ENCODE peak calls at places on chromosomes 4 and X, in five cellular contexts. One of them, this sample, is unnamed.

GRCh38 chr4:121822796-121823504 is 733 bp downstream of the CCNA2 start:
- DNase-seq in left ventricle myocardium superior: no peak
- DNase-seq in H4: peak
- DNase-seq in EL: peak
- DNase-seq in effector memory CD8-positive, alpha-beta T cell: peak
- DNase-seq in this sample: peak

GRCh38 chrX:10190367-10190766 is 33.6 kb downstream of the CLCN4 start:
- DNase-seq in H4: peak
- DNase-seq in left ventricle myocardium superior: no peak
- DNase-seq in EL: peak
- DNase-seq in effector memory CD8-positive, alpha-beta T cell: no peak
- DNase-seq in this sample: peak

GRCh38 chr4:13953083-13953482 is 325.6 kb upstream of the BOD1L1 start:
- DNase-seq in left ventricle myocardium superior: no peak
- DNase-seq in EL: no peak
- DNase-seq in H4: no peak
- DNase-seq in effector memory CD8-positive, alpha-beta T cell: no peak
- DNase-seq in this sample: no peak

GRCh38 chrX:30665471-30665870 is 12.2 kb downstream of the GK start:
- DNase-seq in effector memory CD8-positive, alpha-beta T cell: no peak
- DNase-seq in left ventricle myocardium superior: no peak
- DNase-seq in H4: no peak
- DNase-seq in EL: no peak
- DNase-seq in this sample: no peak

GRCh38 chr4:11768251-11768972 is 339.7 kb upstream of the HS3ST1 start:
- DNase-seq in left ventricle myocardium superior: no peak
- DNase-seq in effector memory CD8-positive, alpha-beta T cell: no peak
- DNase-seq in H4: no peak
- DNase-seq in EL: no peak
- DNase-seq in this sample: no peak

GRCh38 chr4:112181358-112182000 is 36.2 kb downstream of the FAM241A start:
- DNase-seq in effector memory CD8-positive, alpha-beta T cell: no peak
- DNase-seq in EL: no peak
- DNase-seq in H4: no peak
- DNase-seq in left ventricle myocardium superior: no peak
- DNase-seq in this sample: no peak

GRCh38 chrX:154403192-154403591 is 5.0 kb downstream of the RPL10 start:
- DNase-seq in H4: no peak
- DNase-seq in EL: no peak
- DNase-seq in effector memory CD8-positive, alpha-beta T cell: no peak
- DNase-seq in left ventricle myocardium superior: no peak
- DNase-seq in this sample: no peak

GRCh38 chr4:11632488-11632887 is 203.8 kb upstream of the HS3ST1 start:
- DNase-seq in H4: no peak
- DNase-seq in left ventricle myocardium superior: no peak
- DNase-seq in EL: no peak
- DNase-seq in effector memory CD8-positive, alpha-beta T cell: no peak
- DNase-seq in this sample: no peak

GRCh38 chr4:106775636-106776035 is 260.5 kb downstream of the DKK2 start:
- DNase-seq in left ventricle myocardium superior: no peak
- DNase-seq in H4: no peak
- DNase-seq in effector memory CD8-positive, alpha-beta T cell: no peak
- DNase-seq in EL: no peak
- DNase-seq in this sample: no peak

GRCh38 chr4:88027611-88028608 is 20.5 kb downstream of the PKD2 start:
- DNase-seq in left ventricle myocardium superior: no peak
- DNase-seq in H4: peak
- DNase-seq in EL: peak
- DNase-seq in effector memory CD8-positive, alpha-beta T cell: no peak
- DNase-seq in this sample: no peak

GRCh38 chr4:111546881-111547280 is 598.4 kb upstream of the FAM241A start:
- DNase-seq in effector memory CD8-positive, alpha-beta T cell: no peak
- DNase-seq in left ventricle myocardium superior: no peak
- DNase-seq in EL: no peak
- DNase-seq in H4: peak
- DNase-seq in this sample: peak

GRCh38 chrX:47568656-47569295 is 7.8 kb downstream of the ARAF start:
- DNase-seq in H4: no peak
- DNase-seq in EL: peak
- DNase-seq in left ventricle myocardium superior: no peak
- DNase-seq in effector memory CD8-positive, alpha-beta T cell: peak
- DNase-seq in this sample: peak

GRCh38 chrX:68686684-68687045 is 39.2 kb downstream of the STARD8 start:
- DNase-seq in effector memory CD8-positive, alpha-beta T cell: no peak
- DNase-seq in left ventricle myocardium superior: peak
- DNase-seq in H4: no peak
- DNase-seq in EL: peak
- DNase-seq in this sample: no peak

GRCh38 chrX:148363836-148364235 is 136.6 kb upstream of the AFF2 start:
- DNase-seq in EL: no peak
- DNase-seq in effector memory CD8-positive, alpha-beta T cell: no peak
- DNase-seq in left ventricle myocardium superior: no peak
- DNase-seq in H4: no peak
- DNase-seq in this sample: no peak

GRCh38 chrX:18620349-18620748 is 51.6 kb downstream of the RS1 start:
- DNase-seq in H4: no peak
- DNase-seq in left ventricle myocardium superior: no peak
- DNase-seq in effector memory CD8-positive, alpha-beta T cell: no peak
- DNase-seq in EL: no peak
- DNase-seq in this sample: no peak

GRCh38 chr4:26859762-26860156 is 882 bp upstream of the STIM2 start:
- DNase-seq in left ventricle myocardium superior: no peak
- DNase-seq in effector memory CD8-positive, alpha-beta T cell: no peak
- DNase-seq in H4: no peak
- DNase-seq in EL: no peak
- DNase-seq in this sample: peak

GRCh38 chr4:7291372-7292135 is 99.2 kb downstream of the SORCS2 start:
- DNase-seq in effector memory CD8-positive, alpha-beta T cell: no peak
- DNase-seq in EL: peak
- DNase-seq in H4: no peak
- DNase-seq in left ventricle myocardium superior: peak
- DNase-seq in this sample: no peak

GRCh38 chr4:55077577-55077976 is 47.8 kb downstream of the KDR start:
- DNase-seq in EL: no peak
- DNase-seq in H4: no peak
- DNase-seq in left ventricle myocardium superior: no peak
- DNase-seq in effector memory CD8-positive, alpha-beta T cell: no peak
- DNase-seq in this sample: no peak

GRCh38 chrX:10615931-10616780 is 4.2 kb downstream of the MID1 start:
- DNase-seq in effector memory CD8-positive, alpha-beta T cell: no peak
- DNase-seq in left ventricle myocardium superior: peak
- DNase-seq in EL: peak
- DNase-seq in H4: peak
- DNase-seq in this sample: peak

GRCh38 chr4:106796866-106797265 is 239.2 kb downstream of the DKK2 start:
- DNase-seq in left ventricle myocardium superior: no peak
- DNase-seq in effector memory CD8-positive, alpha-beta T cell: no peak
- DNase-seq in EL: no peak
- DNase-seq in H4: no peak
- DNase-seq in this sample: no peak

GRCh38 chr4:139210486-139210885 is 33.5 kb upstream of the ELF2 start:
- DNase-seq in H4: no peak
- DNase-seq in left ventricle myocardium superior: peak
- DNase-seq in effector memory CD8-positive, alpha-beta T cell: no peak
- DNase-seq in EL: no peak
- DNase-seq in this sample: no peak

GRCh38 chrX:140343226-140343873 is 161.5 kb downstream of the SOX3 start:
- DNase-seq in EL: peak
- DNase-seq in left ventricle myocardium superior: no peak
- DNase-seq in H4: no peak
- DNase-seq in effector memory CD8-positive, alpha-beta T cell: no peak
- DNase-seq in this sample: no peak

GRCh38 chrX:95675794-95676193 is 1008.8 kb upstream of the DIAPH2 start:
- DNase-seq in EL: no peak
- DNase-seq in effector memory CD8-positive, alpha-beta T cell: no peak
- DNase-seq in left ventricle myocardium superior: no peak
- DNase-seq in H4: no peak
- DNase-seq in this sample: no peak

GRCh38 chr4:57037982-57038604 is 59.4 kb downstream of the POLR2B start:
- DNase-seq in left ventricle myocardium superior: peak
- DNase-seq in effector memory CD8-positive, alpha-beta T cell: no peak
- DNase-seq in H4: peak
- DNase-seq in EL: peak
- DNase-seq in this sample: peak

GRCh38 chr4:149521611-149522010 is 294.0 kb downstream of the IQCM start:
- DNase-seq in EL: peak
- DNase-seq in effector memory CD8-positive, alpha-beta T cell: no peak
- DNase-seq in left ventricle myocardium superior: no peak
- DNase-seq in H4: no peak
- DNase-seq in this sample: peak

GRCh38 chr4:139331185-139331584 is 28.9 kb upstream of the NDUFC1 start:
- DNase-seq in effector memory CD8-positive, alpha-beta T cell: no peak
- DNase-seq in H4: no peak
- DNase-seq in EL: peak
- DNase-seq in left ventricle myocardium superior: no peak
- DNase-seq in this sample: no peak

GRCh38 chr4:17934286-17934685 is 87.3 kb downstream of the LCORL start:
- DNase-seq in EL: no peak
- DNase-seq in left ventricle myocardium superior: no peak
- DNase-seq in effector memory CD8-positive, alpha-beta T cell: no peak
- DNase-seq in H4: no peak
- DNase-seq in this sample: no peak

GRCh38 chr4:7043521-7044414 is 596 bp downstream of the TADA2B start:
- DNase-seq in EL: peak
- DNase-seq in effector memory CD8-positive, alpha-beta T cell: peak
- DNase-seq in left ventricle myocardium superior: peak
- DNase-seq in H4: no peak
- DNase-seq in this sample: peak

GRCh38 chr4:53026233-53026632 is 164.1 kb downstream of the RASL11B start:
- DNase-seq in H4: no peak
- DNase-seq in effector memory CD8-positive, alpha-beta T cell: no peak
- DNase-seq in left ventricle myocardium superior: no peak
- DNase-seq in EL: no peak
- DNase-seq in this sample: no peak

GRCh38 chrX:72123471-72124185 is 8.1 kb downstream of the RTL5 start:
- DNase-seq in effector memory CD8-positive, alpha-beta T cell: no peak
- DNase-seq in EL: no peak
- DNase-seq in H4: peak
- DNase-seq in left ventricle myocardium superior: peak
- DNase-seq in this sample: peak

GRCh38 chr4:186829740-186830449 is 106.2 kb upstream of the FAT1 start:
- DNase-seq in EL: peak
- DNase-seq in H4: peak
- DNase-seq in left ventricle myocardium superior: no peak
- DNase-seq in effector memory CD8-positive, alpha-beta T cell: no peak
- DNase-seq in this sample: peak

GRCh38 chr4:68748181-68748981 is 67.4 kb upstream of the UGT2B10 start:
- DNase-seq in H4: no peak
- DNase-seq in EL: no peak
- DNase-seq in effector memory CD8-positive, alpha-beta T cell: no peak
- DNase-seq in left ventricle myocardium superior: no peak
- DNase-seq in this sample: no peak

GRCh38 chr4:128394778-128395177 is 107.2 kb upstream of the PGRMC2 start:
- DNase-seq in EL: no peak
- DNase-seq in H4: peak
- DNase-seq in effector memory CD8-positive, alpha-beta T cell: no peak
- DNase-seq in left ventricle myocardium superior: no peak
- DNase-seq in this sample: no peak

GRCh38 chr4:122873146-122873545 is 46.5 kb downstream of the FGF2 start:
- DNase-seq in EL: peak
- DNase-seq in left ventricle myocardium superior: no peak
- DNase-seq in H4: no peak
- DNase-seq in effector memory CD8-positive, alpha-beta T cell: no peak
- DNase-seq in this sample: no peak

GRCh38 chr4:109708435-109708834 is 5.2 kb upstream of the CASP6 start:
- DNase-seq in left ventricle myocardium superior: no peak
- DNase-seq in H4: no peak
- DNase-seq in effector memory CD8-positive, alpha-beta T cell: no peak
- DNase-seq in EL: no peak
- DNase-seq in this sample: no peak

GRCh38 chrX:51461053-51462050 is 35.0 kb downstream of the NUDT11 start:
- DNase-seq in effector memory CD8-positive, alpha-beta T cell: peak
- DNase-seq in H4: peak
- DNase-seq in left ventricle myocardium superior: no peak
- DNase-seq in EL: peak
- DNase-seq in this sample: peak

GRCh38 chr4:153341575-153342090 is 2.9 kb upstream of the MND1 start:
- DNase-seq in effector memory CD8-positive, alpha-beta T cell: no peak
- DNase-seq in EL: peak
- DNase-seq in H4: peak
- DNase-seq in left ventricle myocardium superior: no peak
- DNase-seq in this sample: peak

GRCh38 chrX:24149346-24150050 is at the start of gene ZFX:
- DNase-seq in H4: peak
- DNase-seq in EL: peak
- DNase-seq in effector memory CD8-positive, alpha-beta T cell: peak
- DNase-seq in left ventricle myocardium superior: peak
- DNase-seq in this sample: peak

GRCh38 chrX:123083924-123084323 is 100.2 kb upstream of the GRIA3 start:
- DNase-seq in H4: no peak
- DNase-seq in effector memory CD8-positive, alpha-beta T cell: no peak
- DNase-seq in left ventricle myocardium superior: no peak
- DNase-seq in EL: peak
- DNase-seq in this sample: peak